ENCODE peak calls at places on chromosomes 5 and 9, in nine cellular contexts. R, J, L, U, N, F, D, M and B are unnamed samples.

GRCh38 chr5:149071756-149072155 is 8.9 kb upstream of the SH3TC2 start:
- DNase-seq in F (no peak), D (no peak), R (no peak), M (no peak), N (no peak), L (no peak), J (no peak), U (no peak), B (no peak)

GRCh38 chr5:27125856-27126255 is 87.5 kb upstream of the CDH9 start:
- DNase-seq in M (no peak), J (no peak), N (no peak), F (peak; percentile 69), D (peak; percentile 68), U (no peak), L (no peak), R (no peak), B (peak; percentile 34)

GRCh38 chr5:1555808-1556681 is 32.3 kb upstream of the LPCAT1 start:
- DNase-seq in F (no peak), M (no peak), L (no peak), J (peak; percentile 63), N (no peak), U (no peak), R (no peak), D (no peak), B (no peak)

GRCh38 chr9:35650341-35651158 is at the start of gene SIT1:
- DNase-seq in N (no peak), D (no peak), F (no peak), M (no peak), J (no peak), L (peak; percentile 82), R (no peak), U (no peak), B (no peak)

GRCh38 chr5:10161778-10162177 is 87.9 kb downstream of the ATPSCKMT start:
- DNase-seq in F (no peak), D (no peak), R (no peak), J (no peak), N (no peak), L (no peak), M (no peak), U (no peak), B (no peak)

GRCh38 chr5:57884346-57885102 is 401.9 kb upstream of the ACTBL2 start:
- DNase-seq in L (no peak), R (no peak), U (no peak), M (no peak), N (no peak), J (no peak), F (no peak), D (no peak), B (no peak)

GRCh38 chr5:37055383-37055990 is 178.9 kb downstream of the NIPBL start:
- DNase-seq in D (no peak), N (no peak), M (no peak), F (no peak), R (no peak), L (no peak), J (no peak), U (no peak), B (no peak)

GRCh38 chr5:92917044-92917443 is 664.0 kb downstream of the NR2F1-AS1 start:
- DNase-seq in F (peak; percentile 91), U (no peak), N (no peak), L (no peak), D (peak; percentile 82), J (no peak), M (no peak), R (no peak), B (peak; percentile 83)

GRCh38 chr9:73183917-73184861 is 32.5 kb downstream of the ANXA1 start:
- DNase-seq in U (no peak), R (peak; percentile 8), D (peak; percentile 77), J (no peak), N (peak; percentile 62), M (peak; percentile 56), F (peak; percentile 75), L (no peak), B (peak; percentile 75)
- TF ChIP-seq CTCF in U (peak; percentile 80), R (peak; percentile 44), D (peak; percentile 25), J (peak; percentile 74), N (no peak), M (peak; percentile 76), F (peak; percentile 42), L (peak; percentile 49), B (peak; percentile 23)

DNA sequence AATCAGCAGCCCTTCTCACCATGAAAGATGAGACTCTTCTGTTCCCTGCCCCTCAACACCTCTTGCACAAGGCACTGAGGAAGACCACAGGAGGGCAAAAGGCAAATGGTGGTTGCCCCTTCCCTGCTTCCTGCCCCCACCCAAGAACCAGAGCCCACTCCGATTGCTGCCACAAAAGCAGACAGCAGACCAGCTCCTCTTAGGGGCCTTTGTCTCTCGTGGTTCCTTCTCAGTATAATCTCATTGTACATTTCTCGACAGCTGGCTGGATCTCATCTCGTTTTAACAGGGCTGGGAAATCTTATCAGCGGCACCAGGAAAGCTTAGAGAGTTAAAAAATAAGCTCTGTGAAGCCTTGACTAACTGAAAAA is 1.1 kb downstream of the MVB12B start:
- DNase-seq in J (no peak), L (no peak), U (no peak), R (no peak), F (no peak), D (no peak), M (no peak), N (no peak), B (no peak)
- TF ChIP-seq CTCF in J (no peak), L (no peak), U (no peak), R (no peak), F (no peak), D (no peak), M (no peak), N (no peak), B (no peak)

GRCh38 chr9:89655047-89655989 is 50.5 kb downstream of the GADD45G start:
- DNase-seq in F (no peak), N (no peak), M (no peak), U (no peak), R (no peak), J (no peak), L (no peak), D (no peak), B (no peak)
- TF ChIP-seq CTCF in F (no peak), N (no peak), M (no peak), U (no peak), R (no peak), J (no peak), L (no peak), D (no peak), B (no peak)

DNA sequence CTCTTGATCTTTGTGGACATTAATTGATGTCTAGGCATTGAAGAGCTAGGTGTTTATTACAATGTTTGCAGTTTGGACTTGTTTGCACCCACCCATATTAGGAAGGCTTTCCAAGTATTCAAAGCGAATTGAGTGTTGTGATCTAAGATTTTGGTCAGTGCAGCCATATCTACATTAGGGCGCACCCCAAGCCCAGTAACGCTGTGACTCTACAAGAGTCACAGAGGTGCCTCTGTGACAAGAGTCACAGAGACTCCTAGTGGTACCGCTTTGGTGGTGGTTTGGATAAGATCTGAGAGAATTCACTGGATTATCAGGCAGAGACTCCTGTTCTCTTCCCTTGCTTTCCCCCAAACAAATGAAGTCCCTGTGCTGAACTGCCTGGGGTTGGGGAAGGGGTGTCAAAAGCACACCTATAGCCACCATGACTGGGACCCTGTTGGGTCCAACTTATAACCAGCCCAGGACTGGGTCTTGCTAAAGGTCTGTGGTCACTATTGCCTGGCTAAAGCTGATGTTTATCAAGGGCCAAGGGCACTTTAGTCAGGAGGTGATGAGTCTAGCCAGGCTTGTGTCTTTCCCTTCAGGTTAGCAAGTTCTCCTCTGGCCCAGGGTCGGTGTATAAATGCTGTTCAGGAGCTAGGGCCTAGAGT is 114.1 kb upstream of the RIOK2 start:
- DNase-seq in L (no peak), M (peak; percentile 49), F (peak; percentile 16), N (peak; percentile 58), J (no peak), D (peak; percentile 38), R (no peak), U (peak; percentile 39), B (peak; percentile 66)
- TF ChIP-seq CTCF in L (peak; percentile 34), M (peak; percentile 48), F (peak; percentile 46), N (peak; percentile 26), J (peak; percentile 38), D (peak; percentile 39), R (peak; percentile 41), U (peak; percentile 70), B (peak; percentile 46)

GRCh38 chr5:16437974-16438373 is 27.6 kb downstream of the ZNF622 start:
- DNase-seq in L (no peak), M (no peak), U (no peak), R (no peak), F (peak; percentile 52), N (peak; percentile 26), D (peak; percentile 32), J (no peak), B (peak; percentile 16)
- TF ChIP-seq CTCF in L (no peak), M (no peak), U (peak; percentile 55), R (peak; percentile 35), F (peak; percentile 55), N (no peak), D (peak; percentile 29), J (peak; percentile 19), B (peak; percentile 14)

GRCh38 chr9:133043449-133044035 is 12.7 kb downstream of the GTF3C5 start:
- DNase-seq in U (no peak), L (no peak), J (no peak), F (no peak), M (no peak), R (no peak), N (no peak), D (no peak), B (no peak)

GRCh38 chr9:133044661-133045060 is 13.9 kb downstream of the GTF3C5 start:
- DNase-seq in M (no peak), L (no peak), F (no peak), D (no peak), N (no peak), R (no peak), J (no peak), U (no peak), B (no peak)

GRCh38 chr9:133041958-133042357 is 11.2 kb downstream of the GTF3C5 start:
- DNase-seq in L (no peak), U (no peak), F (no peak), N (no peak), R (no peak), D (no peak), J (no peak), M (no peak), B (no peak)

GRCh38 chr9:133044125-133044524 is 13.3 kb downstream of the GTF3C5 start:
- DNase-seq in U (no peak), F (no peak), J (no peak), N (no peak), D (no peak), M (no peak), R (no peak), L (no peak), B (no peak)

GRCh38 chr9:133042676-133043075 is 11.9 kb downstream of the GTF3C5 start:
- DNase-seq in D (no peak), F (no peak), L (no peak), U (no peak), R (no peak), J (no peak), N (no peak), M (no peak), B (no peak)
- TF ChIP-seq CTCF in D (no peak), F (no peak), L (no peak), U (no peak), R (no peak), J (no peak), N (no peak), M (no peak), B (no peak)

GRCh38 chr5:76029739-76030138 is 53.4 kb upstream of the SV2C start:
- DNase-seq in R (no peak), F (no peak), N (no peak), U (no peak), J (no peak), M (no peak), D (no peak), L (no peak), B (no peak)
- TF ChIP-seq CTCF in R (no peak), F (no peak), N (no peak), U (no peak), J (no peak), M (no peak), D (no peak), L (no peak), B (no peak)

GRCh38 chr9:125119643-125120286 is 23.6 kb downstream of the SCAI start:
- DNase-seq in U (no peak), D (no peak), N (peak; percentile 75), L (no peak), J (no peak), R (no peak), M (no peak), F (peak; percentile 21), B (peak; percentile 31)
- TF ChIP-seq CTCF in U (no peak), D (no peak), N (peak; percentile 29), L (no peak), J (no peak), R (no peak), M (no peak), F (peak; percentile 22), B (no peak)